ENCODE peak calls at places on chromosomes 4 and X, in four cellular contexts. K is stimulated activated CD8-positive, alpha-beta memory T cell treated with anti-CD3 and anti-CD28 coated beads, Interleukin-12 subunit alpha, Interleukin-12 subunit beta, amount 100 ng/mL, for 4 hours; B is stimulated activated CD4-positive, alpha-beta T cell treated with anti-CD3 and anti-CD28 coated beads, Interleukin-12 subunit alpha, Interleukin-12 subunit beta, amount 100 ng/mL, for 24 hours; J is amniotic epithelial cell. X is an unnamed sample.

GRCh38 chr4:170088686-170089085 is 1.1 kb downstream of the AADAT start:
- DNase-seq in K (no peak), B (no peak), J (no peak), X (no peak)

GRCh38 chrX:19624754-19625153 is 109.4 kb upstream of the MAP3K15 start:
- DNase-seq in K (no peak), B (no peak), J (peak), X (no peak)

GRCh38 chr4:13364178-13364577 is 120.0 kb downstream of the RAB28 start:
- DNase-seq in K (no peak), B (no peak), J (no peak), X (no peak)

GRCh38 chrX:40146471-40147398 is 49.0 kb upstream of the BCOR start:
- DNase-seq in K (no peak), B (no peak), J (peak), X (no peak)

GRCh38 chrX:119885554-119886428 is 9.9 kb upstream of the AKAP14 start:
- DNase-seq in K (no peak), B (no peak), J (peak), X (no peak)

GRCh38 chr4:108783666-108784463 is 21.0 kb upstream of the ETNPPL start:
- DNase-seq in K (no peak), B (no peak), J (peak), X (no peak)

GRCh38 chrX:9438950-9439494 is 25.8 kb upstream of the TBL1X start:
- DNase-seq in K (no peak), B (no peak), J (peak), X (no peak)

GRCh38 chrX:9738146-9738545 is 27.5 kb downstream of the GPR143 start:
- DNase-seq in K (no peak), B (no peak), J (peak), X (no peak)

GRCh38 chr4:78945638-78946179 is 6.5 kb upstream of the PAQR3 start:
- DNase-seq in K (no peak), B (no peak), J (peak), X (no peak)

GRCh38 chrX:104324871-104325585 is 70.3 kb upstream of the ESX1 start:
- DNase-seq in K (no peak), B (no peak), J (peak), X (no peak)

GRCh38 chr4:40992472-40993298 is 221.7 kb downstream of the APBB2 start:
- DNase-seq in K (no peak), B (no peak), J (peak), X (no peak)